ENCODE peak calls at places on chromosomes 11 and 22, in seven cellular contexts. One of them, this sample, is unnamed.

GRCh38 chr11:44915621-44916020 is 35.1 kb downstream of the TP53I11 start:
- DNase-seq in right lobe of liver: no peak
- DNase-seq in lung: no peak
- DNase-seq in AG09309: no peak
- DNase-seq in brain microvascular endothelial cell: no peak
- DNase-seq in fibroblast of pulmonary artery: no peak
- DNase-seq in mesendoderm: no peak
- DNase-seq in this sample: no peak

GRCh38 chr22:24445481-24446290 is 18.3 kb downstream of the ADORA2A start:
- DNase-seq in right lobe of liver: no peak
- DNase-seq in lung: no peak
- DNase-seq in AG09309: no peak
- DNase-seq in brain microvascular endothelial cell: no peak
- DNase-seq in fibroblast of pulmonary artery: no peak
- DNase-seq in mesendoderm: peak; percentile 54
- DNase-seq in this sample: no peak

GRCh38 chr11:2734181-2735052 is 34.6 kb upstream of the KCNQ1OT1 start:
- DNase-seq in right lobe of liver: no peak
- DNase-seq in lung: no peak
- DNase-seq in AG09309: no peak
- DNase-seq in brain microvascular endothelial cell: no peak
- DNase-seq in fibroblast of pulmonary artery: no peak
- DNase-seq in mesendoderm: no peak
- DNase-seq in this sample: no peak

GRCh38 chr11:9664276-9665171 is 647 bp downstream of the SWAP70 start:
- DNase-seq in right lobe of liver: peak; percentile 57
- DNase-seq in lung: peak; percentile 52
- DNase-seq in AG09309: no peak
- DNase-seq in brain microvascular endothelial cell: peak; percentile 30
- DNase-seq in fibroblast of pulmonary artery: peak; percentile 69
- DNase-seq in mesendoderm: peak; percentile 80
- DNase-seq in this sample: no peak

GRCh38 chr11:30489076-30489475 is 97.1 kb downstream of the MPPED2 start:
- DNase-seq in right lobe of liver: no peak
- DNase-seq in lung: no peak
- DNase-seq in AG09309: no peak
- DNase-seq in brain microvascular endothelial cell: no peak
- DNase-seq in fibroblast of pulmonary artery: no peak
- DNase-seq in mesendoderm: no peak
- DNase-seq in this sample: no peak

GRCh38 chr11:114779189-114779588 is 100.9 kb downstream of the NXPE2 start:
- DNase-seq in right lobe of liver: no peak
- DNase-seq in lung: no peak
- DNase-seq in AG09309: no peak
- DNase-seq in brain microvascular endothelial cell: no peak
- DNase-seq in fibroblast of pulmonary artery: no peak
- DNase-seq in mesendoderm: no peak
- DNase-seq in this sample: no peak

GRCh38 chr11:27896096-27896495 is 195.8 kb upstream of the BDNF start:
- DNase-seq in right lobe of liver: no peak
- DNase-seq in lung: no peak
- DNase-seq in AG09309: no peak
- DNase-seq in brain microvascular endothelial cell: no peak
- DNase-seq in fibroblast of pulmonary artery: no peak
- DNase-seq in mesendoderm: no peak
- DNase-seq in this sample: no peak

GRCh38 chr11:10459029-10459970 is 4.2 kb downstream of the AMPD3 start:
- DNase-seq in right lobe of liver: no peak
- DNase-seq in lung: no peak
- DNase-seq in AG09309: no peak
- DNase-seq in brain microvascular endothelial cell: no peak
- DNase-seq in fibroblast of pulmonary artery: peak; percentile 10
- DNase-seq in mesendoderm: peak; percentile 16
- DNase-seq in this sample: no peak

GRCh38 chr22:44442856-44443595 is 55.0 kb downstream of the RTL6 start:
- DNase-seq in right lobe of liver: no peak
- DNase-seq in lung: no peak
- DNase-seq in AG09309: no peak
- DNase-seq in brain microvascular endothelial cell: no peak
- DNase-seq in fibroblast of pulmonary artery: no peak
- DNase-seq in mesendoderm: no peak
- DNase-seq in this sample: no peak

GRCh38 chr11:17563248-17563647 is 16.2 kb downstream of the OTOG start:
- DNase-seq in right lobe of liver: no peak
- DNase-seq in lung: no peak
- DNase-seq in AG09309: no peak
- DNase-seq in brain microvascular endothelial cell: no peak
- DNase-seq in fibroblast of pulmonary artery: no peak
- DNase-seq in mesendoderm: peak; percentile 75
- DNase-seq in this sample: no peak

GRCh38 chr22:20510811-20511577 is 3.6 kb downstream of the MED15 start:
- DNase-seq in right lobe of liver: no peak
- DNase-seq in lung: no peak
- DNase-seq in AG09309: no peak
- DNase-seq in brain microvascular endothelial cell: no peak
- DNase-seq in fibroblast of pulmonary artery: no peak
- DNase-seq in mesendoderm: no peak
- DNase-seq in this sample: no peak

GRCh38 chr11:95788921-95789505 is 569 bp downstream of the FAM76B start:
- DNase-seq in right lobe of liver: no peak
- DNase-seq in lung: peak; percentile 29
- DNase-seq in AG09309: no peak
- DNase-seq in brain microvascular endothelial cell: peak; percentile 39
- DNase-seq in fibroblast of pulmonary artery: peak; percentile 46
- DNase-seq in mesendoderm: peak; percentile 84
- DNase-seq in this sample: peak; percentile 23

GRCh38 chr11:36233226-36233625 is 56.0 kb downstream of the COMMD9 start:
- DNase-seq in right lobe of liver: no peak
- DNase-seq in lung: no peak
- DNase-seq in AG09309: no peak
- DNase-seq in brain microvascular endothelial cell: peak; percentile 90
- DNase-seq in fibroblast of pulmonary artery: peak; percentile 87
- DNase-seq in mesendoderm: no peak
- DNase-seq in this sample: peak; percentile 87

GRCh38 chr22:35212020-35212419 is 45.3 kb upstream of the HMGXB4 start:
- DNase-seq in right lobe of liver: no peak
- DNase-seq in lung: no peak
- DNase-seq in AG09309: no peak
- DNase-seq in brain microvascular endothelial cell: peak; percentile 15
- DNase-seq in fibroblast of pulmonary artery: peak; percentile 58
- DNase-seq in mesendoderm: peak; percentile 56
- DNase-seq in this sample: peak; percentile 5

GRCh38 chr22:38104084-38104483 is 6.4 kb downstream of the BAIAP2L2 start:
- DNase-seq in right lobe of liver: no peak
- DNase-seq in lung: no peak
- DNase-seq in AG09309: no peak
- DNase-seq in brain microvascular endothelial cell: peak; percentile 28
- DNase-seq in fibroblast of pulmonary artery: peak; percentile 40
- DNase-seq in mesendoderm: peak; percentile 76
- DNase-seq in this sample: no peak

GRCh38 chr11:73314121-73314948 is 6.3 kb downstream of the ARHGEF17 start:
- DNase-seq in right lobe of liver: no peak
- DNase-seq in lung: peak; percentile 51
- DNase-seq in AG09309: no peak
- DNase-seq in brain microvascular endothelial cell: peak; percentile 83
- DNase-seq in fibroblast of pulmonary artery: peak; percentile 73
- DNase-seq in mesendoderm: peak; percentile 98
- DNase-seq in this sample: no peak

GRCh38 chr22:23388492-23389009 is 191.5 kb downstream of the IGLL1 start:
- DNase-seq in right lobe of liver: no peak
- DNase-seq in lung: no peak
- DNase-seq in AG09309: no peak
- DNase-seq in brain microvascular endothelial cell: no peak
- DNase-seq in fibroblast of pulmonary artery: no peak
- DNase-seq in mesendoderm: no peak
- DNase-seq in this sample: no peak

GRCh38 chr11:84924290-84924689 is 702.9 kb downstream of the DLG2 start:
- DNase-seq in right lobe of liver: no peak
- DNase-seq in lung: no peak
- DNase-seq in AG09309: no peak
- DNase-seq in brain microvascular endothelial cell: no peak
- DNase-seq in fibroblast of pulmonary artery: no peak
- DNase-seq in mesendoderm: no peak
- DNase-seq in this sample: no peak

GRCh38 chr22:26542831-26543230 is 30.6 kb upstream of the TFIP11 start:
- DNase-seq in right lobe of liver: no peak
- DNase-seq in lung: no peak
- DNase-seq in AG09309: no peak
- DNase-seq in brain microvascular endothelial cell: no peak
- DNase-seq in fibroblast of pulmonary artery: no peak
- DNase-seq in mesendoderm: no peak
- DNase-seq in this sample: no peak

GRCh38 chr11:14358729-14359439 is at the start of gene RRAS2:
- DNase-seq in right lobe of liver: peak; percentile 85
- DNase-seq in lung: peak; percentile 67
- DNase-seq in AG09309: no peak
- DNase-seq in brain microvascular endothelial cell: peak; percentile 53
- DNase-seq in fibroblast of pulmonary artery: peak; percentile 72
- DNase-seq in mesendoderm: peak; percentile 91
- DNase-seq in this sample: peak; percentile 37

GRCh38 chr11:96045622-96046456 is 121.9 kb upstream of the MTMR2 start:
- DNase-seq in right lobe of liver: no peak
- DNase-seq in lung: no peak
- DNase-seq in AG09309: peak; percentile 82
- DNase-seq in brain microvascular endothelial cell: peak; percentile 43
- DNase-seq in fibroblast of pulmonary artery: peak; percentile 75
- DNase-seq in mesendoderm: peak; percentile 85
- DNase-seq in this sample: peak; percentile 92

GRCh38 chr22:20021196-20022181 is 579 bp downstream of the TANGO2 start:
- DNase-seq in right lobe of liver: peak; percentile 83
- DNase-seq in lung: peak; percentile 64
- DNase-seq in AG09309: peak; percentile 48
- DNase-seq in brain microvascular endothelial cell: no peak
- DNase-seq in fibroblast of pulmonary artery: peak; percentile 46
- DNase-seq in mesendoderm: no peak
- DNase-seq in this sample: no peak

GRCh38 chr11:61173456-61173855 is 12.2 kb upstream of the VPS37C start:
- DNase-seq in right lobe of liver: no peak
- DNase-seq in lung: no peak
- DNase-seq in AG09309: no peak
- DNase-seq in brain microvascular endothelial cell: no peak
- DNase-seq in fibroblast of pulmonary artery: peak; percentile 31
- DNase-seq in mesendoderm: no peak
- DNase-seq in this sample: no peak

GRCh38 chr11:61899146-61899841 is 7.9 kb upstream of the FADS3 start:
- DNase-seq in right lobe of liver: peak; percentile 85
- DNase-seq in lung: peak; percentile 87
- DNase-seq in AG09309: no peak
- DNase-seq in brain microvascular endothelial cell: peak; percentile 60
- DNase-seq in fibroblast of pulmonary artery: peak; percentile 75
- DNase-seq in mesendoderm: peak; percentile 91
- DNase-seq in this sample: peak; percentile 35

GRCh38 chr11:86247608-86248007 is 3.1 kb downstream of the EED start:
- DNase-seq in right lobe of liver: no peak
- DNase-seq in lung: no peak
- DNase-seq in AG09309: no peak
- DNase-seq in brain microvascular endothelial cell: no peak
- DNase-seq in fibroblast of pulmonary artery: no peak
- DNase-seq in mesendoderm: no peak
- DNase-seq in this sample: no peak

GRCh38 chr11:77073328-77074001 is 6.7 kb downstream of the CAPN5 start:
- DNase-seq in right lobe of liver: no peak
- DNase-seq in lung: peak; percentile 68
- DNase-seq in AG09309: peak; percentile 79
- DNase-seq in brain microvascular endothelial cell: peak; percentile 88
- DNase-seq in fibroblast of pulmonary artery: peak; percentile 94
- DNase-seq in mesendoderm: no peak
- DNase-seq in this sample: peak; percentile 58

GRCh38 chr11:111326824-111327223 is 28.5 kb downstream of the POU2AF3 start:
- DNase-seq in right lobe of liver: no peak
- DNase-seq in lung: no peak
- DNase-seq in AG09309: no peak
- DNase-seq in brain microvascular endothelial cell: no peak
- DNase-seq in fibroblast of pulmonary artery: no peak
- DNase-seq in mesendoderm: no peak
- DNase-seq in this sample: no peak

GRCh38 chr11:66022401-66023185 is 3.7 kb downstream of the CATSPER1 start:
- DNase-seq in right lobe of liver: peak; percentile 73
- DNase-seq in lung: peak; percentile 67
- DNase-seq in AG09309: no peak
- DNase-seq in brain microvascular endothelial cell: peak; percentile 30
- DNase-seq in fibroblast of pulmonary artery: peak; percentile 62
- DNase-seq in mesendoderm: peak; percentile 82
- DNase-seq in this sample: no peak
- H3K4me3 ChIP-seq in right lobe of liver: no peak overlapping the region
- H3K4me3 ChIP-seq in lung: no peak overlapping the region
- H3K4me3 ChIP-seq in AG09309: peak overlapping the region; percentile 9
- H3K4me3 ChIP-seq in brain microvascular endothelial cell: peak overlapping the region; percentile 9
- H3K4me3 ChIP-seq in fibroblast of pulmonary artery: no peak overlapping the region
- H3K4me3 ChIP-seq in mesendoderm: no peak overlapping the region
- H3K4me3 ChIP-seq in this sample: no peak overlapping the region

GRCh38 chr11:5368502-5369043 is 15.0 kb upstream of the OR51M1 start:
- DNase-seq in right lobe of liver: no peak
- DNase-seq in lung: no peak
- DNase-seq in AG09309: no peak
- DNase-seq in brain microvascular endothelial cell: no peak
- DNase-seq in fibroblast of pulmonary artery: no peak
- DNase-seq in mesendoderm: peak; percentile 75
- DNase-seq in this sample: no peak
- H3K4me3 ChIP-seq in right lobe of liver: no peak overlapping the region
- H3K4me3 ChIP-seq in lung: no peak overlapping the region
- H3K4me3 ChIP-seq in AG09309: no peak overlapping the region
- H3K4me3 ChIP-seq in brain microvascular endothelial cell: no peak overlapping the region
- H3K4me3 ChIP-seq in fibroblast of pulmonary artery: no peak overlapping the region
- H3K4me3 ChIP-seq in mesendoderm: no peak overlapping the region
- H3K4me3 ChIP-seq in this sample: no peak overlapping the region

GRCh38 chr11:67261942-67262681 is 4.2 kb upstream of the GRK2 start:
- DNase-seq in right lobe of liver: no peak
- DNase-seq in lung: no peak
- DNase-seq in AG09309: no peak
- DNase-seq in brain microvascular endothelial cell: no peak
- DNase-seq in fibroblast of pulmonary artery: no peak
- DNase-seq in mesendoderm: peak; percentile 54
- DNase-seq in this sample: no peak
- H3K4me3 ChIP-seq in right lobe of liver: no peak overlapping the region
- H3K4me3 ChIP-seq in lung: no peak overlapping the region
- H3K4me3 ChIP-seq in AG09309: no peak overlapping the region
- H3K4me3 ChIP-seq in brain microvascular endothelial cell: no peak overlapping the region
- H3K4me3 ChIP-seq in fibroblast of pulmonary artery: no peak overlapping the region
- H3K4me3 ChIP-seq in mesendoderm: no peak overlapping the region
- H3K4me3 ChIP-seq in this sample: no peak overlapping the region

DNA sequence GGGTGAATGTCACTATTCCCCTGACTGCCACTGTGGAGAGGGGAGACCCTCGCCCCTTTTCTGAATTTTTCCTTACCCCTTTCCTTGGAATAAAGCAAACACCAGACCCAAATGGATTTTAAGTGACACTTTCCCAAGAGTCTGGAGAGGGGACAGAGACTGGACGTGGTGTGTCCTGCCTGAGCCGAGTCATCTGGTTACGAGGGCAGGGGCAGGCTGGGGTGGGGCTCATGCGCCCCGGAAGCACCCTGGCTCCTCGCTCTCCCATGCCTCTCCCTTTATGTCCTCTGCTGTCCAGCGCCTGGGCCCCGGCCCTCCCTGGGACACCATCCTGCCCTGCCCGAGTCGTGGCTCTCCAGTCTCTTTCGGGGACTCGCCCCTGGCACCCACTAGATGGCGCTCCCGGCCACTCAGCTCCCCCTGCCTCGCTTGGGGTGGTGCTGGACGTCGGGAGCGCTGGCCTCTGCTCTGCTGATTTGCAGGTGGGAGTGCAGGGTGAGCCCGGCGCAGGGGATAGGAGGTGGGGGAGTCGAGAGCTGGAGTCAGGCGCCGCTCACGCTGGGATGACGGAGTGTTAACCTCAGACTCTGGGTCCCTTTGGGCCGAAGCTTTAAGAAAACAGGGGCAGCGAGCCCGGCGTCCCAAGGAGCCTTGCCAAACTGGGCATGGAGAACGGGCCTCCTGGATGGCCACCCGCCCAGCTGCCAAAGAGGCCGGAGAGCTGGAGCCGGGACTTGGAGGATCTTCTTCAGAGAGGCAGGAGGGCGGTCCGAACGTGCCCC is 89.8 kb downstream of the RPS6KA4 start:
- DNase-seq in right lobe of liver: peak; percentile 87
- DNase-seq in lung: peak; percentile 84
- DNase-seq in AG09309: peak; percentile 7
- DNase-seq in brain microvascular endothelial cell: peak; percentile 56
- DNase-seq in fibroblast of pulmonary artery: peak; percentile 61
- DNase-seq in mesendoderm: peak; percentile 87
- DNase-seq in this sample: peak; percentile 15
- H3K4me3 ChIP-seq in right lobe of liver: peak overlapping the region; percentile 26
- H3K4me3 ChIP-seq in lung: no peak overlapping the region
- H3K4me3 ChIP-seq in AG09309: no peak overlapping the region
- H3K4me3 ChIP-seq in brain microvascular endothelial cell: no peak overlapping the region
- H3K4me3 ChIP-seq in fibroblast of pulmonary artery: no peak overlapping the region
- H3K4me3 ChIP-seq in mesendoderm: no peak overlapping the region
- H3K4me3 ChIP-seq in this sample: no peak overlapping the region

This sample was measured in astrocyte of the cerebellum.